ENCODE peak calls at places on chromosomes 3 and 15, in seven cellular contexts. E is HCT116, W is SK-N-SH, U is H1, K is K562, X is HepG2, Y is GM12878. C is an unnamed sample.

GRCh38 chr15:48470096-48470495 is 138.9 kb downstream of the DUT start:
- DNase-seq in X (no peak), W (no peak), K (no peak), U (no peak), Y (no peak), E (no peak), C (no peak)

GRCh38 chr3:160448845-160449659 is 534 bp downstream of the TRIM59 start:
- DNase-seq in U (no peak), E (no peak), W (peak), K (no peak), X (no peak), Y (no peak), C (peak)

GRCh38 chr3:22383285-22383684 is 632.3 kb upstream of the ZNF385D start:
- DNase-seq in E (no peak), U (no peak), X (no peak), W (no peak), Y (no peak), K (no peak), C (no peak)

GRCh38 chr3:156037356-156037755 is 83.0 kb upstream of the KCNAB1 start:
- DNase-seq in E (no peak), X (peak), W (no peak), U (no peak), K (no peak), Y (no peak), C (peak)

GRCh38 chr3:177982034-177982433 is 554.2 kb upstream of the KCNMB2 start:
- DNase-seq in X (no peak), K (no peak), W (no peak), E (no peak), Y (no peak), U (no peak), C (no peak)

GRCh38 chr15:67531379-67532059 is 10.6 kb downstream of the C15orf61 start:
- DNase-seq in W (no peak), Y (no peak), E (no peak), U (no peak), K (no peak), X (no peak), C (no peak)

GRCh38 chr15:63476229-63476632 is 28.2 kb upstream of the USP3 start:
- DNase-seq in U (no peak), K (no peak), Y (no peak), W (no peak), X (peak), E (peak), C (no peak)

GRCh38 chr15:70299931-70300858 is 202.5 kb upstream of the TLE3 start:
- DNase-seq in Y (peak), K (no peak), X (no peak), E (no peak), W (no peak), U (no peak), C (no peak)

GRCh38 chr3:117171124-117171523 is 461.5 kb downstream of the TUSC7 start:
- DNase-seq in W (no peak), U (no peak), E (no peak), K (no peak), X (no peak), Y (no peak), C (no peak)

GRCh38 chr3:72597756-72598195 is 250.5 kb downstream of the SHQ1 start:
- DNase-seq in W (peak), U (no peak), E (no peak), K (peak), X (no peak), Y (no peak), C (peak)

GRCh38 chr3:122533931-122534334 is 19.2 kb upstream of the KPNA1 start:
- DNase-seq in U (no peak), X (no peak), K (peak), W (no peak), Y (peak), E (peak), C (peak)

GRCh38 chr3:31621314-31621713 is 88.6 kb downstream of the STT3B start:
- DNase-seq in U (no peak), Y (no peak), E (no peak), W (no peak), X (no peak), K (no peak), C (no peak)

GRCh38 chr3:43178891-43179366 is 73.0 kb upstream of the POMGNT2 start:
- DNase-seq in E (peak), U (no peak), K (no peak), W (no peak), Y (no peak), X (peak), C (no peak)

GRCh38 chr3:63910873-63911272 is 1.3 kb downstream of the SCAANT1 start:
- DNase-seq in Y (no peak), E (no peak), K (no peak), X (peak), U (no peak), W (no peak), C (no peak)

GRCh38 chr3:107938128-107938527 is 152.7 kb downstream of the CD47 start:
- DNase-seq in W (peak), K (peak), U (no peak), X (peak), E (peak), Y (no peak), C (peak)

GRCh38 chr3:64824281-64824980 is 136.6 kb upstream of the ADAMTS9 start:
- DNase-seq in E (no peak), X (no peak), K (no peak), U (no peak), Y (no peak), W (no peak), C (no peak)

GRCh38 chr3:7546219-7546618 is 685.3 kb downstream of the GRM7 start:
- DNase-seq in U (no peak), K (no peak), X (no peak), Y (no peak), W (no peak), E (peak), C (peak)

GRCh38 chr15:44394062-44394461 is 33.4 kb upstream of the CTDSPL2 start:
- DNase-seq in W (no peak), Y (no peak), U (no peak), K (no peak), X (peak), E (no peak), C (no peak)

GRCh38 chr15:89707577-89707976 is 17.0 kb downstream of the WDR93 start:
- DNase-seq in K (no peak), Y (no peak), U (no peak), W (no peak), X (no peak), E (no peak), C (peak)

GRCh38 chr3:14680716-14681115 is 5.8 kb downstream of the C3orf20 start:
- DNase-seq in Y (no peak), E (no peak), U (no peak), K (no peak), W (no peak), X (peak), C (no peak)

GRCh38 chr3:127405791-127406190 is 117.9 kb upstream of the PRR20G start:
- DNase-seq in W (no peak), X (no peak), E (no peak), K (no peak), U (no peak), Y (no peak), C (no peak)

GRCh38 chr3:184062637-184063036 is 9.8 kb downstream of the HTR3C start:
- DNase-seq in Y (no peak), E (no peak), U (no peak), K (no peak), X (no peak), W (no peak), C (no peak)
- TF ChIP-seq JUND in Y (no peak), E (no peak), U (no peak), K (no peak), X (no peak), W (no peak), C (no peak)

DNA sequence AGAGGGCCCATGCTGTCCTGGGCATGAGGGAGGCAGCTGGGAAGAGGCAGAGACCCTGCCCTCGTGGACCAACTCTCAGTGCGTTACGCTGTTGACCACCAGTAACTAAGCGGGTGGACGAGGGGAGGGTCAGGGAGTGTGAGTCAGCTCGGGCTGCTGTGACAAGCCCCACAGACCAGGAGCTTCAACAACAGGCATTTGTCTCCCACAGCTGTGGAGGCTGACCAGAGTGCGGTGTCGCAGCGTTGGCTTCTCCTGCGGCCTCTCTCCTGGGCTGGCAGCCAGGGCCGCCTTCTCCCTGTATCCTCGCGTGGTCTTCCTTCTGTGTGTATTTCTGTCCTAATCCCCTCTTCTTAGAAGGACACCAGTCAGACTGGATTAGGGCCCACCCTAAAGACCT is 13.0 kb downstream of the EFCC1 start:
- DNase-seq in K (no peak), X (no peak), Y (no peak), W (no peak), U (no peak), E (no peak), C (no peak)
- TF ChIP-seq JUND in K (no peak), X (no peak), Y (no peak), W (no peak), U (no peak), E (no peak), C (no peak)

GRCh38 chr3:105066106-105066839 is 300.4 kb upstream of the ALCAM start:
- DNase-seq in W (no peak), K (no peak), X (no peak), E (no peak), Y (no peak), U (no peak), C (no peak)

GRCh38 chr3:105067361-105067760 is 299.3 kb upstream of the ALCAM start:
- DNase-seq in E (no peak), X (no peak), K (no peak), W (no peak), U (no peak), Y (no peak), C (no peak)

GRCh38 chr3:105062853-105063252 is 303.9 kb upstream of the ALCAM start:
- DNase-seq in W (no peak), Y (no peak), X (no peak), K (no peak), U (no peak), E (no peak), C (no peak)
- TF ChIP-seq JUND in W (no peak), Y (no peak), X (no peak), K (no peak), U (no peak), E (no peak), C (no peak)

DNA sequence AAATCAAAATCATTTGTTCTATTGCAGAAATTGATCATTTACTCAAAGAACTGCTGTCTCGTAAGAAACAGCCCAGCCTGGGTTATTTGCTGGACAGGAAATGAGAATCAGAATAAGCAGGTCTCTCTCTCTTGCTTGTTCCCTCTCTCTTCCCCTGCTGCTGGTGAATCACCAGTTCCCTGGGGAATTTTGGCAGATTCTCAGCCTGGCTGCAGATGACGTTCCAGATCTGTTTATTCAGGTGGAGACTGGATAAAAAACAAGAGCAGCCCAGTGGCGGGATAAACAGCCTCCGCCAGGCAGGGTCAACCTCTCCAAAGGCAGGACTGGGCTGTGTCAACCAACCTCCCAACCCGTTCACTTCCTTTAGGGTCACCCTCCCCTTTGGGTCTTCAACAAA is 72.1 kb downstream of the LRIG1 start:
- DNase-seq in K (no peak), U (no peak), Y (no peak), X (no peak), W (peak), E (no peak), C (peak)
- TF ChIP-seq JUND in K (no peak), U (no peak), Y (no peak), X (no peak), W (peak), E (no peak), C (peak)

GRCh38 chr3:5019411-5020261 is 40.4 kb downstream of the BHLHE40 start:
- DNase-seq in X (no peak), E (no peak), W (no peak), K (peak), Y (no peak), U (no peak), C (no peak)
- TF ChIP-seq JUND in X (no peak), E (no peak), W (no peak), K (peak), Y (no peak), U (no peak), C (no peak)

DNA sequence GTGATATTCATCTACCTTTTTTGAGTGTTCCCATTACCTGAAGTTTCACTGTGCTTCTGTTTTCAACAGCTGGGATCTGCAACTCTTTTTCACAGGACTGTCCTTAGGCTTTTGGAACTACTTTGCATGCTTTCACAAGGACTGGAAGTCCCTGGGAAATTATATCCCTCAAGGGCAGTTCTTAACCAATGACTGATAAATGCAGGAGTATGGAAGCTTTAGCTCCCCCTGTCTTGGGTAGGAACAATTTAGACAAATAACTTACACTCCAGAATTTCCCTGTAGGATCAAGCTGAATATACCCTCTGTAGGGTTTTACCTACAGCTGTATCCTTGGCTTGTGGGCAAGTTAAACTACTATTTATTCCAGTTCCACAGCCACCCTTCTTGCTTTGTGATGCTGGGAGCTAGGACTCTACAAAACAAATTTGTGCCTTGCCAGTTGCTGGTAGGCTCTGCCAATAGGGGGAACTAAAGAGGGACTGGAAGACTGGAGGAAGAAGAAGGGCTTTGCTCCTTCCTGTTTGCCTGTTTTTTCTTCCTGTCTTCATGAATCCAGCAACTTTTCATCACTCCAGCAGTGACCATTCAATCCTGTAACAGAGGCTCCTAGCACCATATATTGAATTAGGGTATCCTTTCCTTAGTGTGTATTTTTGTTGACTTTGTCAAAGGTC is 6.8 kb upstream of the ZNF280D start:
- DNase-seq in W (no peak), X (peak), E (peak), Y (no peak), U (peak), K (peak), C (no peak)
- TF ChIP-seq JUND in W (no peak), X (no peak), E (no peak), Y (no peak), U (no peak), K (no peak), C (no peak)

GRCh38 chr3:24416224-24416623 is 78.4 kb downstream of the THRB start:
- DNase-seq in K (no peak), E (no peak), W (no peak), Y (no peak), X (no peak), U (no peak), C (no peak)

GRCh38 chr3:24420224-24420623 is 74.4 kb downstream of the THRB start:
- DNase-seq in K (peak), U (no peak), E (no peak), X (peak), Y (no peak), W (no peak), C (no peak)

GRCh38 chr3:24419067-24419791 is 75.4 kb downstream of the THRB start:
- DNase-seq in Y (no peak), W (no peak), U (no peak), E (no peak), K (no peak), X (no peak), C (no peak)

GRCh38 chr3:24417730-24418129 is 76.9 kb downstream of the THRB start:
- DNase-seq in U (no peak), K (no peak), W (no peak), Y (no peak), X (no peak), E (no peak), C (no peak)

GRCh38 chr3:24415819-24416218 is 78.8 kb downstream of the THRB start:
- DNase-seq in K (no peak), X (no peak), U (no peak), Y (no peak), E (no peak), W (no peak), C (no peak)
- TF ChIP-seq JUND in K (no peak), X (no peak), U (no peak), Y (no peak), E (no peak), W (no peak), C (no peak)

GRCh38 chr15:57218826-57219576 is 157.3 kb upstream of the CGNL1 start:
- DNase-seq in E (no peak), K (no peak), U (no peak), W (peak), X (no peak), Y (no peak), C (no peak)

GRCh38 chr15:57215371-57215770 is 160.9 kb upstream of the CGNL1 start:
- DNase-seq in Y (no peak), U (no peak), E (no peak), K (no peak), W (no peak), X (no peak), C (no peak)

GRCh38 chr15:57220220-57220619 is 156.1 kb upstream of the CGNL1 start:
- DNase-seq in K (no peak), W (peak), Y (no peak), U (no peak), X (no peak), E (no peak), C (no peak)

GRCh38 chr15:57216288-57216687 is 160.0 kb upstream of the CGNL1 start:
- DNase-seq in X (no peak), W (no peak), K (peak), U (no peak), Y (no peak), E (no peak), C (no peak)

DNA sequence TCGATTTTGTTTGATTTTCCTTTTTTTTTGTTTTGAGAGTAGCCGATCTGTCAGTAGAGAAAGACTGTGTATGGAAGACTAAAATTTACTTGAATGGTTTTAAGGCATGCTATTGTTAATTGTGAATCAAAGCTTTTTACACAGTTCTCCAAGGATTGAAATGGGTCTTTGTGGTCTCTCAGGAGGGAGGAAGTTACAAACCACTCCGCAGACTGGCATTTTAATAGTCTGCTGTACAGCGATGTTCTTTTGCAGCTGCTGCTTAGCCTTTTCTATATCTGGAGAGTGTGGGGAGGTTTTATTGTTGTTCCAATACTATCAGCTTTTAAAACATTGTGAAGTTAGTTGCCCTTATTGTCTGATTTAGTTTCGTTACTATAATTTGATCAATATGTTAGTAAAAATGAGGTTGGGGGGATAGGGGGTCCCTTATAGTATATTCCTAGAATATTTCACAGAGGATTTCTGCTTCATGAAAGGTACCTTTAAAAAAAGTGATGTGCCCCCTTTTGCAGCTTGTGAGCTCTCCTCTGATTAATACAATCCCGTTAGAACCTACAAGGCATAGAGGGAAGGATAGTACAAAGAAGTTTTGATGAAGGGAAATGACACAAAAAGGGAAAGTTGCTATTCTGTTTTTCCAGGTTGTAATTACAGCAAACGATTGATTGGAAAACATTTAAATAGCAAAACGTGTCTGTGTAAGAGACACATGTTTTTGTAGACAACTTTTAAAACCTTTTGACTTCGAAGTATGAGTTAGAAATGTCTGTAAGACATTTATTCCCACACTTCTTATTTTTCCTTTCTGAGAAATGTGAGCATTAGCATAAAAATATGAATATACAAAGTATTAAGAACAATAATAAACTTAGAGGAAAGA is 158.3 kb upstream of the CGNL1 start:
- DNase-seq in X (no peak), Y (no peak), E (no peak), W (no peak), K (no peak), U (no peak), C (no peak)
- TF ChIP-seq JUND in X (no peak), Y (no peak), E (no peak), W (no peak), K (no peak), U (no peak), C (no peak)

DNA sequence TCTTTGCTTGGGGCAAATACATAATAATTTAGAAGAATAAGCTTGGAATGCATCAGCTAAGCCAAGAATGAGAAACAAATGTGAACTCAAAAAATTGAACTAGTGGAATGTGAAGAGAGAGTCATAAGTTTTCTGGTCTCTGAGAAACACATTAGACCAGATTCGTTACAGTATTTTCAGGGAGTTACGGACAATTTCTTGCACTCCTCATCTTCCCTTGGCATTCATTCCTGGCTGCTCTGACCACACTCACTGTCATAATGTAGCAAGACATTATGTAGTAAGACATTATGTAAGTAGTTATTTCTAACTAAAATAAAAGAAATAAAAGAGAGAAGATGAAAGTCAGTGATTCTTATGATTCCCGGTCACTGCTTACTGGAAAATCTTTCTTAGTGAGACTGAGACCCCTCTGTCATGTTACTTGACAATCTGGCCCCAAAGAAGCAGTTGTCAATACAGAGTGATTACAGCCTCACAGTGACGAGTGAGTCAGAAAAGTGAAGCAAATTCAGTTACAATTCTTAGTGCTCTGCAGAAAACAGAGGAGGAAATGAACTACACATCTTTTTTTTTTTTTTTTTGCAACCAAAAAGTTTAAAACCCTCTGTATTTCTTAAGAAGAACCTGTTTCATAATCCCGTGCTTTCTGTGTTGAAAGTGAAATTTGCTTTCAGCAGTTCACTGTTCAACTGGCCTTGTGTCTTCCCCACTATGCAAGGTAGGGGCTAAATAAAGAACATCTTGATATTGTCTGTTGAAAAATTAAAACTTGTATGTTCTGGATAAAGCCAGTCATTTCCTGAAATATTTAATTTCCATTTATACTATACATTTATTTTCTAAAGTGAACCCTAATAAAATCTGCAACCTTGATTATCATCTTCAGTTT is 1.7 kb downstream of the AQP9 start:
- DNase-seq in W (no peak), E (no peak), K (no peak), Y (no peak), X (no peak), U (no peak), C (no peak)
- TF ChIP-seq JUND in W (no peak), E (no peak), K (no peak), Y (no peak), X (no peak), U (no peak), C (no peak)

GRCh38 chr3:12175137-12175593 is 16.5 kb upstream of the TIMP4 start:
- DNase-seq in U (no peak), X (no peak), W (no peak), K (no peak), E (no peak), Y (no peak), C (no peak)
- TF ChIP-seq JUND in U (no peak), X (no peak), W (no peak), K (no peak), E (no peak), Y (no peak), C (no peak)

C was measured in T47D.